ENCODE peak calls at places on chromosomes 16 and 17, in nine cellular contexts. One of them, this sample, is unnamed.
A peak's percentile ranks its signal among the peaks of the same experiment; 100 is the strongest.

GRCh38 chr17:38798614-38799500 is 499 bp downstream of the PIP4K2B start:
- DNase-seq in Caco-2: no peak
- DNase-seq in GM23338: peak; percentile 45
- DNase-seq in AG04450: no peak
- DNase-seq in dorsolateral prefrontal cortex: peak; percentile 42
- DNase-seq in cardiac muscle cell: peak; percentile 55
- DNase-seq in stomach: peak; percentile 44
- DNase-seq in bronchial epithelial cell: no peak
- DNase-seq in CD8-positive, alpha-beta T cell: peak; percentile 48
- DNase-seq in this sample: no peak

GRCh38 chr17:72424505-72425117 is 303.8 kb downstream of the SOX9 start:
- DNase-seq in GM23338: no peak
- DNase-seq in bronchial epithelial cell: no peak
- DNase-seq in dorsolateral prefrontal cortex: no peak
- DNase-seq in stomach: no peak
- DNase-seq in Caco-2: no peak
- DNase-seq in cardiac muscle cell: no peak
- DNase-seq in CD8-positive, alpha-beta T cell: no peak
- DNase-seq in AG04450: no peak
- DNase-seq in this sample: no peak

GRCh38 chr16:49277766-49278566 is 3.7 kb downstream of the CBLN1 start:
- DNase-seq in cardiac muscle cell: peak; percentile 7
- DNase-seq in dorsolateral prefrontal cortex: no peak
- DNase-seq in GM23338: peak; percentile 64
- DNase-seq in AG04450: no peak
- DNase-seq in bronchial epithelial cell: no peak
- DNase-seq in CD8-positive, alpha-beta T cell: no peak
- DNase-seq in stomach: no peak
- DNase-seq in Caco-2: no peak
- DNase-seq in this sample: no peak

GRCh38 chr17:17710355-17710727 is 29.1 kb downstream of the RAI1 start:
- DNase-seq in bronchial epithelial cell: no peak
- DNase-seq in stomach: no peak
- DNase-seq in AG04450: no peak
- DNase-seq in CD8-positive, alpha-beta T cell: no peak
- DNase-seq in cardiac muscle cell: no peak
- DNase-seq in dorsolateral prefrontal cortex: no peak
- DNase-seq in GM23338: no peak
- DNase-seq in Caco-2: no peak
- DNase-seq in this sample: no peak

GRCh38 chr17:55437165-55437605 is 15.6 kb upstream of the MMD start:
- DNase-seq in CD8-positive, alpha-beta T cell: no peak
- DNase-seq in GM23338: no peak
- DNase-seq in cardiac muscle cell: no peak
- DNase-seq in bronchial epithelial cell: no peak
- DNase-seq in AG04450: no peak
- DNase-seq in stomach: no peak
- DNase-seq in dorsolateral prefrontal cortex: no peak
- DNase-seq in Caco-2: no peak
- DNase-seq in this sample: no peak

GRCh38 chr16:53358884-53359283 is 75.4 kb upstream of the RBL2 start:
- DNase-seq in CD8-positive, alpha-beta T cell: no peak
- DNase-seq in dorsolateral prefrontal cortex: no peak
- DNase-seq in GM23338: no peak
- DNase-seq in bronchial epithelial cell: no peak
- DNase-seq in stomach: no peak
- DNase-seq in cardiac muscle cell: no peak
- DNase-seq in AG04450: no peak
- DNase-seq in Caco-2: no peak
- DNase-seq in this sample: no peak

GRCh38 chr17:40345161-40346034 is 19.1 kb downstream of the GJD3 start:
- DNase-seq in Caco-2: peak; percentile 90
- DNase-seq in cardiac muscle cell: peak; percentile 81
- DNase-seq in CD8-positive, alpha-beta T cell: no peak
- DNase-seq in dorsolateral prefrontal cortex: no peak
- DNase-seq in GM23338: peak; percentile 97
- DNase-seq in bronchial epithelial cell: peak; percentile 52
- DNase-seq in stomach: peak; percentile 70
- DNase-seq in AG04450: no peak
- DNase-seq in this sample: peak; percentile 99

GRCh38 chr16:46830417-46830901 is 521 bp downstream of the C16orf87 start:
- DNase-seq in CD8-positive, alpha-beta T cell: peak; percentile 26
- DNase-seq in stomach: peak; percentile 46
- DNase-seq in Caco-2: no peak
- DNase-seq in bronchial epithelial cell: no peak
- DNase-seq in cardiac muscle cell: peak; percentile 26
- DNase-seq in GM23338: peak; percentile 44
- DNase-seq in AG04450: no peak
- DNase-seq in dorsolateral prefrontal cortex: no peak
- DNase-seq in this sample: no peak

GRCh38 chr16:81275064-81275532 is 36.6 kb downstream of the BCO1 start:
- DNase-seq in bronchial epithelial cell: no peak
- DNase-seq in dorsolateral prefrontal cortex: no peak
- DNase-seq in AG04450: no peak
- DNase-seq in Caco-2: peak; percentile 35
- DNase-seq in stomach: peak; percentile 33
- DNase-seq in CD8-positive, alpha-beta T cell: no peak
- DNase-seq in cardiac muscle cell: no peak
- DNase-seq in GM23338: no peak
- DNase-seq in this sample: no peak

GRCh38 chr17:27473748-27474609 is 17.7 kb downstream of the KSR1 start:
- DNase-seq in Caco-2: no peak
- DNase-seq in AG04450: no peak
- DNase-seq in CD8-positive, alpha-beta T cell: peak; percentile 42
- DNase-seq in stomach: peak; percentile 91
- DNase-seq in dorsolateral prefrontal cortex: no peak
- DNase-seq in bronchial epithelial cell: no peak
- DNase-seq in GM23338: no peak
- DNase-seq in cardiac muscle cell: peak; percentile 69
- DNase-seq in this sample: peak; percentile 18

GRCh38 chr16:86244188-86244587 is 266.1 kb upstream of the FOXF1 start:
- DNase-seq in GM23338: no peak
- DNase-seq in Caco-2: no peak
- DNase-seq in dorsolateral prefrontal cortex: no peak
- DNase-seq in AG04450: no peak
- DNase-seq in stomach: no peak
- DNase-seq in bronchial epithelial cell: no peak
- DNase-seq in CD8-positive, alpha-beta T cell: no peak
- DNase-seq in cardiac muscle cell: no peak
- DNase-seq in this sample: no peak

GRCh38 chr16:88306860-88307545 is 75.8 kb upstream of the ZNF469 start:
- DNase-seq in cardiac muscle cell: peak; percentile 96
- DNase-seq in bronchial epithelial cell: peak; percentile 37
- DNase-seq in CD8-positive, alpha-beta T cell: no peak
- DNase-seq in dorsolateral prefrontal cortex: no peak
- DNase-seq in Caco-2: no peak
- DNase-seq in stomach: no peak
- DNase-seq in GM23338: no peak
- DNase-seq in AG04450: peak; percentile 92
- DNase-seq in this sample: no peak

GRCh38 chr16:66610111-66610820 is 5.8 kb downstream of the CMTM3 start:
- DNase-seq in dorsolateral prefrontal cortex: no peak
- DNase-seq in CD8-positive, alpha-beta T cell: no peak
- DNase-seq in GM23338: no peak
- DNase-seq in stomach: no peak
- DNase-seq in Caco-2: no peak
- DNase-seq in bronchial epithelial cell: no peak
- DNase-seq in cardiac muscle cell: no peak
- DNase-seq in AG04450: no peak
- DNase-seq in this sample: no peak

GRCh38 chr17:63042443-63042842 is 76.4 kb downstream of the TANC2 start:
- DNase-seq in stomach: no peak
- DNase-seq in GM23338: peak; percentile 6
- DNase-seq in bronchial epithelial cell: no peak
- DNase-seq in Caco-2: no peak
- DNase-seq in CD8-positive, alpha-beta T cell: no peak
- DNase-seq in dorsolateral prefrontal cortex: no peak
- DNase-seq in cardiac muscle cell: no peak
- DNase-seq in AG04450: no peak
- DNase-seq in this sample: no peak

GRCh38 chr17:80559688-80560290 is 15.2 kb downstream of the RPTOR start:
- DNase-seq in AG04450: peak; percentile 71
- DNase-seq in GM23338: no peak
- DNase-seq in dorsolateral prefrontal cortex: no peak
- DNase-seq in stomach: no peak
- DNase-seq in CD8-positive, alpha-beta T cell: no peak
- DNase-seq in Caco-2: no peak
- DNase-seq in cardiac muscle cell: peak; percentile 54
- DNase-seq in bronchial epithelial cell: no peak
- DNase-seq in this sample: no peak

GRCh38 chr17:42017866-42018200 is 594 bp upstream of the DNAJC7 start:
- DNase-seq in GM23338: peak; percentile 75
- DNase-seq in AG04450: no peak
- DNase-seq in bronchial epithelial cell: peak; percentile 64
- DNase-seq in dorsolateral prefrontal cortex: no peak
- DNase-seq in Caco-2: peak; percentile 64
- DNase-seq in CD8-positive, alpha-beta T cell: no peak
- DNase-seq in stomach: no peak
- DNase-seq in cardiac muscle cell: no peak
- DNase-seq in this sample: no peak

GRCh38 chr16:1787056-1787321 is 4.2 kb downstream of the NUBP2 start:
- DNase-seq in stomach: no peak
- DNase-seq in CD8-positive, alpha-beta T cell: no peak
- DNase-seq in Caco-2: no peak
- DNase-seq in AG04450: no peak
- DNase-seq in bronchial epithelial cell: no peak
- DNase-seq in GM23338: no peak
- DNase-seq in cardiac muscle cell: no peak
- DNase-seq in dorsolateral prefrontal cortex: no peak
- DNase-seq in this sample: no peak

GRCh38 chr16:53504161-53504663 is 1.2 kb upstream of the AKTIP start:
- DNase-seq in Caco-2: peak; percentile 43
- DNase-seq in dorsolateral prefrontal cortex: peak; percentile 45
- DNase-seq in CD8-positive, alpha-beta T cell: peak; percentile 18
- DNase-seq in cardiac muscle cell: peak; percentile 80
- DNase-seq in GM23338: peak; percentile 7
- DNase-seq in bronchial epithelial cell: no peak
- DNase-seq in stomach: peak; percentile 36
- DNase-seq in AG04450: no peak
- DNase-seq in this sample: peak; percentile 53

GRCh38 chr16:3789375-3790067 is 72.2 kb upstream of the TRAP1 start:
- DNase-seq in stomach: no peak
- DNase-seq in CD8-positive, alpha-beta T cell: no peak
- DNase-seq in Caco-2: no peak
- DNase-seq in GM23338: no peak
- DNase-seq in bronchial epithelial cell: no peak
- DNase-seq in cardiac muscle cell: no peak
- DNase-seq in AG04450: no peak
- DNase-seq in dorsolateral prefrontal cortex: no peak
- DNase-seq in this sample: no peak

GRCh38 chr17:79574108-79574507 is 36.7 kb downstream of the RBFOX3 start:
- DNase-seq in stomach: no peak
- DNase-seq in bronchial epithelial cell: no peak
- DNase-seq in Caco-2: no peak
- DNase-seq in AG04450: no peak
- DNase-seq in GM23338: no peak
- DNase-seq in cardiac muscle cell: no peak
- DNase-seq in CD8-positive, alpha-beta T cell: no peak
- DNase-seq in dorsolateral prefrontal cortex: no peak
- DNase-seq in this sample: no peak

DNA sequence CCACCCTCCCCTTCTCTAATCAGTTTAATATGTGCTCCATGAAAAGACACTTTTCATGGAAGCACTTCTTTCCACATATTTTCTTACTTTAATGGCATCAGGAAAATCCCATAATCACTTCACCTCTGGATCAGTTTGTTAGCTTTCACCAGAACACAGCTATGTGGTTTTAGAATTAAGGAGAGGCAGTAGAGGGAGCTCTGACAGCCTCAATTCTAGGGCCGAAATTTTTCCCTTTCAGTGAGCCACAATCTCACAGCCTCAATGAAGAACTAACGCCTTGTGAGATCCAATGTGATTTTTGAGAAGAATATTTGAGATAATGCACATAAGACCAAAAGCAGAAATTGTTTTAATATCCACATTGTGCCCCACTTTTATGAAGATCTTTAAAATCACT is 1494.0 kb upstream of the CDH8 start:
- DNase-seq in cardiac muscle cell: peak; percentile 6
- DNase-seq in AG04450: no peak
- DNase-seq in stomach: no peak
- DNase-seq in dorsolateral prefrontal cortex: no peak
- DNase-seq in bronchial epithelial cell: no peak
- DNase-seq in Caco-2: no peak
- DNase-seq in GM23338: peak; percentile 12
- DNase-seq in CD8-positive, alpha-beta T cell: no peak
- DNase-seq in this sample: no peak
- TF ChIP-seq CTCF in cardiac muscle cell: peak; percentile 21
- TF ChIP-seq CTCF in AG04450: peak; percentile 4
- TF ChIP-seq CTCF in stomach: no peak
- TF ChIP-seq CTCF in dorsolateral prefrontal cortex: peak; percentile 41
- TF ChIP-seq CTCF in bronchial epithelial cell: no peak
- TF ChIP-seq CTCF in Caco-2: no peak
- TF ChIP-seq CTCF in GM23338: peak; percentile 28
- TF ChIP-seq CTCF in CD8-positive, alpha-beta T cell: no peak
- TF ChIP-seq CTCF in this sample: no peak

DNA sequence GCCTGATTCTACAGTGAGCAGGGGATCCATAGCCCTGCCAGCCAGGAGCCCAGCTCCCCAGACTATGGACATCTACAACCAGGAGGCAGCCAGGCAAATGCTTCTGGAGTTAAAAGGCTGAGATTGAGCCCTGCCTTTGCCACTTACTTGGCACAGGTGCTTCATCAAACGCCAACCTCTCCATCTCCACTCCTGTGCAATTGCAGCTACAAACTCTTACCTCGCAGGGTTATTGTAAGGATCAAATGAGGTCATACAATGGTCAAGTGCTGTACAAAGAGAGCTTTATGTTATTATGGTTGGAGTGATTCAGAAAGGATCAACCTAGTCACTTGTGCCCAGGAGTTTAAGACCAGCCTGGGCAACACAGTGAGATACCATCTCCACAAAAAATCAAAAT is 9.8 kb upstream of the MYO18A start:
- DNase-seq in CD8-positive, alpha-beta T cell: no peak
- DNase-seq in dorsolateral prefrontal cortex: no peak
- DNase-seq in cardiac muscle cell: no peak
- DNase-seq in stomach: no peak
- DNase-seq in AG04450: no peak
- DNase-seq in GM23338: no peak
- DNase-seq in bronchial epithelial cell: no peak
- DNase-seq in Caco-2: no peak
- DNase-seq in this sample: no peak
- TF ChIP-seq CTCF in CD8-positive, alpha-beta T cell: no peak
- TF ChIP-seq CTCF in dorsolateral prefrontal cortex: no peak
- TF ChIP-seq CTCF in cardiac muscle cell: no peak
- TF ChIP-seq CTCF in stomach: no peak
- TF ChIP-seq CTCF in AG04450: no peak
- TF ChIP-seq CTCF in GM23338: no peak
- TF ChIP-seq CTCF in bronchial epithelial cell: no peak
- TF ChIP-seq CTCF in Caco-2: no peak
- TF ChIP-seq CTCF in this sample: no peak

GRCh38 chr16:27355610-27356009 is 41.8 kb downstream of the IL4R start:
- DNase-seq in Caco-2: peak; percentile 24
- DNase-seq in stomach: peak; percentile 33
- DNase-seq in cardiac muscle cell: peak; percentile 57
- DNase-seq in CD8-positive, alpha-beta T cell: no peak
- DNase-seq in AG04450: no peak
- DNase-seq in GM23338: peak; percentile 81
- DNase-seq in bronchial epithelial cell: peak; percentile 22
- DNase-seq in dorsolateral prefrontal cortex: no peak
- DNase-seq in this sample: peak; percentile 37
- TF ChIP-seq CTCF in Caco-2: peak; percentile 14
- TF ChIP-seq CTCF in stomach: no peak
- TF ChIP-seq CTCF in cardiac muscle cell: peak; percentile 48
- TF ChIP-seq CTCF in CD8-positive, alpha-beta T cell: peak; percentile 22
- TF ChIP-seq CTCF in AG04450: peak; percentile 25
- TF ChIP-seq CTCF in GM23338: peak; percentile 60
- TF ChIP-seq CTCF in bronchial epithelial cell: peak; percentile 47
- TF ChIP-seq CTCF in dorsolateral prefrontal cortex: no peak
- TF ChIP-seq CTCF in this sample: peak; percentile 14

GRCh38 chr17:76000016-76000754 is 470 bp upstream of the CDK3 start:
- DNase-seq in stomach: peak; percentile 58
- DNase-seq in AG04450: no peak
- DNase-seq in cardiac muscle cell: peak; percentile 43
- DNase-seq in bronchial epithelial cell: peak; percentile 26
- DNase-seq in GM23338: peak; percentile 93
- DNase-seq in CD8-positive, alpha-beta T cell: peak; percentile 48
- DNase-seq in dorsolateral prefrontal cortex: no peak
- DNase-seq in Caco-2: peak; percentile 81
- DNase-seq in this sample: peak; percentile 74
- TF ChIP-seq CTCF in stomach: no peak
- TF ChIP-seq CTCF in AG04450: peak; percentile 66
- TF ChIP-seq CTCF in cardiac muscle cell: peak; percentile 63
- TF ChIP-seq CTCF in bronchial epithelial cell: peak; percentile 89
- TF ChIP-seq CTCF in GM23338: peak; percentile 78
- TF ChIP-seq CTCF in CD8-positive, alpha-beta T cell: peak; percentile 81
- TF ChIP-seq CTCF in dorsolateral prefrontal cortex: peak; percentile 58
- TF ChIP-seq CTCF in Caco-2: peak; percentile 95
- TF ChIP-seq CTCF in this sample: peak; percentile 76

This sample was measured in Calu3.